ENCODE peak calls at places on chromosome 5, in seven cellular contexts. S is pancreas, M is left ventricle myocardium inferior, H is RWPE1, A is neuronal stem cell, Y is dorsolateral prefrontal cortex, Z is fibroblast of lung. E is an unnamed sample.

GRCh38 chr5:1182360-1182632 is 19.1 kb upstream of the SLC6A19 start:
- DNase-seq in S (no peak), M (no peak), H (no peak), A (no peak), Y (no peak), Z (no peak), E (peak; percentile 27)

GRCh38 chr5:96657068-96657467 is 5.1 kb upstream of the CAST start:
- DNase-seq in S (no peak), M (no peak), H (peak; percentile 96), A (no peak), Y (no peak), Z (peak; percentile 94), E (peak; percentile 16)

GRCh38 chr5:170297589-170298462 is at the start of gene LCP2:
- DNase-seq in S (no peak), M (no peak), H (no peak), A (no peak), Y (no peak), Z (no peak), E (no peak)

GRCh38 chr5:9464478-9464877 is 81.4 kb downstream of the SEMA5A start:
- DNase-seq in S (no peak), M (no peak), H (no peak), A (no peak), Y (no peak), Z (no peak), E (no peak)

GRCh38 chr5:170745481-170746061 is 38.0 kb upstream of the GABRP start:
- DNase-seq in S (peak; percentile 51), M (peak; percentile 67), H (no peak), A (no peak), Y (no peak), Z (no peak), E (no peak)

GRCh38 chr5:147310059-147310704 is 75.4 kb downstream of the STK32A start:
- DNase-seq in S (peak; percentile 27), M (peak; percentile 16), H (peak; percentile 84), A (no peak), Y (no peak), Z (peak; percentile 22), E (peak; percentile 62)

GRCh38 chr5:81856948-81857928 is 106.3 kb upstream of the SSBP2 start:
- DNase-seq in S (peak; percentile 69), M (peak; percentile 86), H (no peak), A (no peak), Y (peak; percentile 72), Z (peak; percentile 20), E (peak; percentile 81)

GRCh38 chr5:145903113-145903512 is 30.3 kb upstream of the GRXCR2 start:
- DNase-seq in S (no peak), M (no peak), H (no peak), A (no peak), Y (no peak), Z (no peak), E (no peak)

GRCh38 chr5:74316064-74316586 is 324.4 kb downstream of the ENC1 start:
- DNase-seq in S (peak; percentile 29), M (no peak), H (peak; percentile 97), A (no peak), Y (no peak), Z (peak; percentile 83), E (peak; percentile 22)

GRCh38 chr5:91135475-91136248 is 247.5 kb downstream of the ARRDC3 start:
- DNase-seq in S (no peak), M (no peak), H (no peak), A (no peak), Y (no peak), Z (no peak), E (no peak)

GRCh38 chr5:3027866-3028635 is 276.6 kb upstream of the IRX2 start:
- DNase-seq in S (no peak), M (no peak), H (no peak), A (no peak), Y (no peak), Z (no peak), E (no peak)

GRCh38 chr5:154653764-154654483 is 101.3 kb upstream of the LARP1 start:
- DNase-seq in S (no peak), M (no peak), H (no peak), A (no peak), Y (no peak), Z (no peak), E (no peak)
- H3K27ac ChIP-seq in S (peak overlapping the region; percentile 57), M (peak overlapping the region; percentile 59), H (peak overlapping the region; percentile 48), A (no peak overlapping the region), Y (no peak overlapping the region), Z (no peak overlapping the region), E (peak overlapping the region; percentile 48)

GRCh38 chr5:56183507-56183906 is 49.6 kb downstream of the ANKRD55 start:
- DNase-seq in S (no peak), M (no peak), H (peak; percentile 56), A (no peak), Y (no peak), Z (peak; percentile 70), E (no peak)
- H3K27ac ChIP-seq in S (no peak overlapping the region), M (no peak overlapping the region), H (no peak overlapping the region), A (no peak overlapping the region), Y (no peak overlapping the region), Z (no peak overlapping the region), E (no peak overlapping the region)

DNA sequence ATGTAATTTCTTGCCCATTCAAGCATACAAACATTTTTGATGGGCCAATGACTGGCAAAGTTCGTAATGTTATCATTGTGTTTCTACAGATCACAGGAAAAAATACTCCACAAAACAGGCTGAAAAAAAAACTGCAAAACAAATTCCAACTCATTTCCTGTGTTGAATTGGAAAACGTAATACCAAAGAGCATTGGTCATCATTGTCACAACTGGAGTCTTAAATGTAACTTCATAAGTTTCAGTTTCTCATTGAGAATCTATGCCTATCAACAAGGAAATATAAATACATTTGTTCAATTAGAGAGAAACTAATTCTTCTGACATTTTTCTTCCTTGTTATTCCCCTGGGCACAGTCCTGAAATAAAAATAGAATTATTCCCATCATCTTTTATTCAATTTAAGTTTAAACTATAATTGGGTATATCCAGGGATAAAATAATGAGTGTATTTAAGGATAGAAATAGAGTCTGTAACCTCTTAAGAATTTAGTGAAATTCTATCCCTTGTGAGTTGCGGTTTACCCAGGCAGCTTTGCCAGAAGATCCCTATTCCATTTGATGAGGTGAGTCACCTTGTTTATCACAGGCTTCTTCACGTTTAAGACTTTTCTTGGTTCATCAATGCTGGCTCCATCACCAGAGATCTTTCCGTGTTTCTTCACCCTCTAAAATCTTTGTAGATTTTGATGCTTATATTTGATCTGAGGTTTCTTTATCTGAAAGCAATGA is 112.7 kb upstream of the ITGA1 start:
- DNase-seq in S (no peak), M (no peak), H (peak; percentile 64), A (no peak), Y (no peak), Z (peak; percentile 51), E (no peak)
- H3K27ac ChIP-seq in S (no peak overlapping the region), M (peak overlapping the region; percentile 61), H (no peak overlapping the region), A (no peak overlapping the region), Y (no peak overlapping the region), Z (peak overlapping the region; percentile 47), E (no peak overlapping the region)

DNA sequence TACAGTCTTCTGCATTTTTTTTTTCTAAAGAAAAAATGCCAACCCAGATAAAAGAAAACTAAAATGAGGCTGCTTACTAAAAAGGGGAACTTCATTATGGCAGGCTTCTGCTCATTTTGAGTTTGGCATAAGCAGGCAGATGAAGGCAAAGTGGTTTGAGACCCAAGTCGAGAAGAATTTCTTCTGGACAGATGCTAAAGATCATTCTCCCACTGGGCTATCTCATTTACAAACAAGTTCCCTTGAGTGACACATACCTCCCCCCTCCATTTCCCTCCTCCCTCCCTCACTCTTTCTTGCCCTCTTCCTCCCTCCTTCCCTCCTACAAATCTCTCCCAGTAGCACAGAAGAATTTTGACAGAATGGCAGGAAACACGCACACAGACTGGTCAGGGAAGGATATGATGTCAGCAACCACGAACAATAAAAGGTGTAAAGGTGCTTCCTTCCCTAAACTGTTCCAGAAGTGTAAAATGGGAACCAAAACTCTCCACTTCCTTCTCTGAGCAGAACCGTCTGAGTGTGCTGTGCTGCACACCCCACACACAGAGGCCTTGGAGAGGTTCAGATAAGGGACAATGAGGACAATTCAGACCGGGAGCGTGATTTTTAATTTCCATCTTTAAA is 55.9 kb downstream of the MEF2C start:
- DNase-seq in S (no peak), M (no peak), H (no peak), A (no peak), Y (no peak), Z (peak; percentile 69), E (no peak)
- H3K27ac ChIP-seq in S (peak overlapping the region; percentile 28), M (peak overlapping the region; percentile 89), H (no peak overlapping the region), A (no peak overlapping the region), Y (peak overlapping the region; percentile 81), Z (peak overlapping the region; percentile 77), E (peak overlapping the region; percentile 87)

DNA sequence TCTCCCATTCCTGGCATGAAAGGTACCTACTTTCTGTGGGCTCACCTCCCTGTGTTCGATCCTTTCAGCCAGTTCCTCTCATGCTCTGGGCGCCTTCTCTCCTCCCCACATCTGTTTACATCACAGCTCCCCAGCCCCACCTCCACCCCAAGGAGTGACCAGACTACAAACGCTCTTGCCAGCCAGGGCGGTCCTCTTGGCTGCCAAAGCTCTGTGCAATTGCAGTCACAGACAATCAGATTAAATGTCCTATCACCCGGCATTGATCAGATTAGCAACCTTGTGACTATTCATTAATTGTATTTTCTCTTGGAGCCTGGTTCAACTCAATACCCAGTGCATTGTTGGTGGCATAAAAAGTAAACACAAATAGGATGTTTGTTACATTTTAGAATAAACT is 211.2 kb upstream of the TBCA start:
- DNase-seq in S (no peak), M (no peak), H (no peak), A (no peak), Y (peak; percentile 75), Z (no peak), E (no peak)
- H3K27ac ChIP-seq in S (no peak overlapping the region), M (no peak overlapping the region), H (no peak overlapping the region), A (no peak overlapping the region), Y (peak overlapping the region; percentile 99), Z (no peak overlapping the region), E (no peak overlapping the region)